ENCODE peak calls at places on chromosomes 5 and 9, in ten cellular contexts. Y, I, L, J, P, S, Z, T, C and B are unnamed samples.

GRCh38 chr5:75524071-75524470 is 12.4 kb downstream of the POLK start:
- DNase-seq in I (no peak), J (no peak), P (no peak), L (no peak), S (no peak), Y (no peak), C (no peak), T (peak; percentile 17), Z (no peak), B (no peak)

GRCh38 chr5:142006363-142007236 is 6.2 kb downstream of the GNPDA1 start:
- DNase-seq in C (no peak), T (no peak), Z (no peak), J (no peak), Y (no peak), I (no peak), L (no peak), P (peak; percentile 31), S (no peak), B (no peak)

GRCh38 chr5:73321757-73322452 is 126.7 kb downstream of the FOXD1 start:
- DNase-seq in Y (no peak), L (no peak), I (no peak), Z (no peak), J (peak; percentile 90), C (peak; percentile 78), T (peak; percentile 100), S (no peak), P (no peak), B (no peak)

GRCh38 chr5:115433918-115434317 is 110.7 kb downstream of the FEM1C start:
- DNase-seq in Z (no peak), I (no peak), Y (no peak), T (no peak), C (no peak), J (no peak), L (no peak), P (no peak), S (no peak), B (no peak)

GRCh38 chr5:151023651-151024050 is 3.3 kb downstream of the GPX3 start:
- DNase-seq in I (peak; percentile 65), L (no peak), P (no peak), Y (no peak), C (no peak), T (peak; percentile 85), Z (peak; percentile 85), S (peak; percentile 64), J (no peak), B (no peak)

GRCh38 chr5:92403308-92403707 is 1020.2 kb upstream of the ARRDC3 start:
- DNase-seq in Y (no peak), C (no peak), S (no peak), P (no peak), Z (no peak), T (no peak), L (no peak), I (no peak), J (no peak), B (no peak)

GRCh38 chr5:169649486-169649885 is 12.4 kb downstream of the DOCK2 start:
- DNase-seq in L (no peak), J (no peak), P (no peak), C (no peak), Z (no peak), S (no peak), Y (no peak), I (no peak), T (no peak), B (no peak)

GRCh38 chr5:61604626-61605025 is 272.6 kb downstream of the ZSWIM6 start:
- DNase-seq in Y (no peak), I (no peak), T (peak; percentile 36), C (no peak), J (no peak), Z (no peak), P (no peak), L (no peak), S (no peak), B (no peak)

GRCh38 chr5:142287096-142287972 is 37.5 kb downstream of the SPRY4 start:
- DNase-seq in L (peak; percentile 70), Z (no peak), S (no peak), Y (no peak), C (no peak), J (no peak), T (no peak), I (no peak), P (no peak), B (no peak)

GRCh38 chr5:59332236-59332973 is 561.1 kb downstream of the PDE4D start:
- DNase-seq in L (no peak), C (no peak), I (no peak), S (no peak), Z (no peak), P (no peak), T (no peak), J (no peak), Y (no peak), B (no peak)
- TF ChIP-seq CTCF in L (no peak), C (no peak), I (no peak), S (no peak), Z (no peak), P (no peak), T (no peak), J (no peak), Y (no peak), B (no peak)

GRCh38 chr9:93002700-93003099 is 55.4 kb downstream of the FGD3 start:
- DNase-seq in Z (no peak), L (no peak), J (no peak), C (no peak), P (no peak), I (no peak), Y (no peak), S (no peak), T (no peak), B (no peak)

GRCh38 chr9:93005876-93006275 is 52.6 kb upstream of the SUSD3 start:
- DNase-seq in J (no peak), Z (no peak), T (no peak), P (no peak), Y (peak; percentile 22), C (no peak), I (no peak), S (no peak), L (no peak), B (no peak)

GRCh38 chr9:93004561-93004960 is 53.9 kb upstream of the SUSD3 start:
- DNase-seq in T (no peak), Y (peak; percentile 25), L (no peak), S (no peak), J (no peak), P (no peak), I (no peak), Z (no peak), C (no peak), B (no peak)

GRCh38 chr9:93001036-93001435 is 53.7 kb downstream of the FGD3 start:
- DNase-seq in P (no peak), T (no peak), Y (no peak), C (no peak), J (no peak), Z (no peak), I (no peak), L (no peak), S (no peak), B (no peak)

GRCh38 chr9:93003552-93004407 is 54.7 kb upstream of the SUSD3 start:
- DNase-seq in Z (no peak), I (peak; percentile 74), P (peak; percentile 68), L (peak; percentile 64), C (peak; percentile 1), J (peak; percentile 73), T (peak; percentile 83), S (no peak), Y (peak; percentile 74), B (no peak)
- TF ChIP-seq CTCF in Z (peak; percentile 72), I (peak; percentile 75), P (peak; percentile 37), L (peak; percentile 64), C (peak; percentile 69), J (peak; percentile 67), T (peak; percentile 93), S (peak; percentile 62), Y (peak; percentile 13), B (peak; percentile 83)

GRCh38 chr9:129567842-129568559 is 52.9 kb downstream of the C9orf50 start:
- DNase-seq in T (no peak), P (peak; percentile 54), Z (peak; percentile 48), S (no peak), I (peak; percentile 79), L (no peak), Y (peak; percentile 51), C (no peak), J (peak; percentile 73), B (no peak)

GRCh38 chr9:129571298-129572051 is 49.4 kb downstream of the C9orf50 start:
- DNase-seq in P (no peak), Z (no peak), Y (no peak), C (no peak), T (no peak), S (no peak), I (peak; percentile 51), L (no peak), J (no peak), B (no peak)

GRCh38 chr9:129570450-129571297 is 50.2 kb downstream of the C9orf50 start:
- DNase-seq in J (peak; percentile 70), S (peak; percentile 76), T (peak; percentile 75), C (peak; percentile 81), L (no peak), I (peak; percentile 54), Y (peak; percentile 46), Z (peak; percentile 74), P (peak; percentile 83), B (no peak)

GRCh38 chr9:129568560-129569505 is 52.1 kb downstream of the C9orf50 start:
- DNase-seq in Z (peak; percentile 35), S (no peak), P (peak; percentile 14), J (no peak), L (peak; percentile 48), I (peak; percentile 91), T (no peak), Y (no peak), C (no peak), B (no peak)

DNA sequence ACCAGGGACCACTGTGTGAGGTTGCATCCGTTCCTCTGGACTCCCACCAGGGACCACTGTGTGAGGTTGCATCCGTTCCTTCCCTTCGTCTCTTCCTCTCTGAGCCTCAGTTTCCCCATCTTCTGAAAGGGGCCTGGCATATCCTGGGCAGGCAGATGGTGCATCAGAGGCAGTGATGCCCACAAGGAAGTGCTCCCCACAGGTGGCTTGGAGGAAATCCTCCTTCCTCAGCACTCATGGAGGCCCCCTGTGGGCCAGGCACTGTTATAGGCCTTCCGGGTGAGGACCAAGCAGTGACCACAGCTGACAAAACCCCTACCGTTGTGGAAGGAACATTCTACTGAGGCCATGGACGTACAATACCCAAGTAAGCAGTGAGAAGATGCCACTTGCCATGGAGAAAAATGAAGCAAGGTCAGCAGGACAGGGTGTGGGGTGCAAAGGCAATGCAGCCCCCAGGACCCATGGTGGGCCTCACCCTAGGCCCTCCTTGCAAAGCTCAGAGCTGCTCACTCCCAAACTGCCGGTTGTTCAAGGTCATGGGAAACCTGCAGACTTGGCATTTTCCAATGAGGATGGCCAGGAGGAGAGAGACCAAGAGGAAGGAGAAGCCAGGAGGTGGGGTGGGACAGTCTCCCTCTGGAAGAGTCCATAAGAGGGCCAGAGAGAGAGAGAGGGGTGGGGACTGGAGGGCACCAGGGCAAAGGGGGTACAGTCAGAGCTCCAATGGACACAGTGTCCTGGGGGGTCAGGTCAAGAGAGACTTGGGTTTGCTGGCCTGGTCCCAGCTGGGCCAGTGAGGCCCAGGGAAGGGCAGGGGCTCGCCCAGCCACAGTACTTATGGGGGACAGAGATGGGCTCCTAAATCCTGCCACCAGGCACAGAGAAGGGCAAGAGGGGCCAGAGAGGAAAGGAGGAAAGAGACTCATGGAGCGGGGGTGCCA is 51.1 kb downstream of the C9orf50 start:
- DNase-seq in Z (no peak), Y (no peak), L (no peak), C (no peak), J (peak; percentile 81), I (no peak), P (peak; percentile 39), T (no peak), S (no peak), B (no peak)
- TF ChIP-seq CTCF in Z (peak; percentile 45), Y (peak; percentile 8), L (no peak), C (peak; percentile 49), J (peak; percentile 80), I (peak; percentile 40), P (peak; percentile 36), T (no peak), S (peak; percentile 38), B (peak; percentile 66)

GRCh38 chr5:170849374-170849773 is 12.4 kb upstream of the RANBP17 start:
- DNase-seq in T (no peak), J (no peak), C (no peak), I (no peak), Z (no peak), L (no peak), S (no peak), P (no peak), Y (no peak), B (no peak)
- TF ChIP-seq CTCF in T (no peak), J (no peak), C (no peak), I (no peak), Z (no peak), L (no peak), S (no peak), P (no peak), Y (no peak), B (peak; percentile 21)